ENCODE peak calls at places on chromosomes 16 and 17, in nine cellular contexts. E is body of pancreas; U is K562; I is upper lobe of left lung; Y is Karpas-422; B is lower lobe of right lung; Q is Peyer's patch; J is mammary epithelial cell; K is CD8-positive, alpha-beta memory T cell. L is an unnamed sample.

GRCh38 chr17:1037238-1037879 is 40.4 kb downstream of the TIMM22 start:
- DNase-seq in J (no peak), Y (no peak), E (no peak), I (no peak), B (no peak), U (no peak), Q (no peak), K (no peak), L (no peak)

GRCh38 chr16:84808812-84809211 is 11.0 kb upstream of the CRISPLD2 start:
- DNase-seq in E (no peak), I (no peak), Y (no peak), U (peak; percentile 52), B (peak; percentile 78), K (no peak), J (no peak), Q (no peak), L (no peak)

GRCh38 chr17:81870155-81870977 is 771 bp downstream of the ARHGDIA start:
- DNase-seq in K (peak; percentile 69), Q (peak; percentile 71), Y (peak; percentile 78), I (peak; percentile 48), U (peak; percentile 26), J (peak; percentile 57), B (peak; percentile 78), E (no peak), L (peak; percentile 76)

GRCh38 chr17:48720263-48721008 is 1.9 kb downstream of the PRAC1 start:
- DNase-seq in Y (no peak), E (no peak), B (no peak), Q (no peak), U (no peak), J (no peak), I (no peak), K (no peak), L (peak; percentile 9)

GRCh38 chr16:86919531-86920305 is 341.4 kb downstream of the FOXL1 start:
- DNase-seq in Y (no peak), U (no peak), Q (no peak), B (no peak), K (no peak), I (no peak), J (no peak), E (no peak), L (peak; percentile 49)

GRCh38 chr16:56855201-56855600 is 9.8 kb upstream of the SLC12A3 start:
- DNase-seq in E (no peak), Y (no peak), K (peak; percentile 9), Q (no peak), U (no peak), B (peak; percentile 35), J (no peak), I (no peak), L (no peak)

GRCh38 chr17:14748036-14748715 is 447.3 kb downstream of the HS3ST3B1 start:
- DNase-seq in E (no peak), Y (no peak), J (peak; percentile 91), Q (no peak), K (no peak), U (no peak), I (peak; percentile 52), B (peak; percentile 67), L (no peak)

GRCh38 chr17:47292206-47292605 is 31.5 kb upstream of the EFCAB13 start:
- DNase-seq in E (no peak), Y (no peak), K (no peak), B (no peak), U (no peak), I (no peak), Q (no peak), J (no peak), L (no peak)

GRCh38 chr17:75633484-75634375 is 496 bp downstream of the SMIM5 start:
- DNase-seq in U (peak; percentile 88), K (peak; percentile 59), Y (peak; percentile 91), J (peak; percentile 85), B (peak; percentile 91), Q (peak; percentile 54), I (peak; percentile 92), E (peak; percentile 97), L (peak; percentile 95)

GRCh38 chr16:27365142-27366089 is 36.6 kb upstream of the IL21R start:
- DNase-seq in I (no peak), U (no peak), E (peak; percentile 34), Q (no peak), B (no peak), J (peak; percentile 95), K (no peak), Y (no peak), L (no peak)

GRCh38 chr17:67623767-67624166 is 94.0 kb upstream of the NOL11 start:
- DNase-seq in K (no peak), E (no peak), I (no peak), Q (no peak), U (no peak), Y (no peak), J (no peak), B (no peak), L (no peak)

GRCh38 chr17:35051183-35051578 is 12.3 kb downstream of the RFFL start:
- DNase-seq in I (peak; percentile 26), K (peak; percentile 65), E (no peak), Y (no peak), U (peak; percentile 13), B (no peak), Q (peak; percentile 39), J (no peak), L (no peak)

GRCh38 chr17:284676-285355 is 67.8 kb downstream of the RPH3AL start:
- DNase-seq in J (no peak), Y (no peak), I (peak; percentile 8), Q (no peak), B (peak; percentile 29), K (peak; percentile 20), U (no peak), E (no peak), L (peak; percentile 57)

GRCh38 chr17:70059649-70060048 is 15.4 kb upstream of the KCNJ16 start:
- DNase-seq in K (no peak), I (no peak), Y (no peak), B (no peak), J (no peak), Q (no peak), U (no peak), E (no peak), L (no peak)

GRCh38 chr16:58187092-58187491 is 10.8 kb downstream of the CSNK2A2 start:
- DNase-seq in Q (no peak), K (no peak), I (no peak), E (no peak), J (no peak), B (no peak), Y (no peak), U (no peak), L (no peak)

DNA sequence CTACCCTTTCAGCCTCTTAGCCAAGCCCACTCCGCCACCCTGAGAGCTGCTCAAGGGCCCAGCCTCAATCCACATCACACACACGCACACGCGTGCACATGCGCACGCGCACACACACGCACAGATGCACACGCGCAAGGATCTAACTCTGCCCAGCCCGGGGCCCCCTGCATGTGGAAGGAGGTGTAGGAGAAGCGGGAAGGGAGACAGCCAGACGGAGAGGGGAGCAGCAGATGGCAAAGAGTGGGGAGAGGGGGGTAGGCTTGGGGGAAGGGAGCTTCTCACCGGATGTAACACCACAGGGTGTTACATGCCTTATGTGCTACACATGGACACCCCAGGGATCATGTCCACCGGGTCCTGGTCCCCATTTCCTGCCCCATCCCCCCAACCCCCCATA is 15.3 kb downstream of the DLG4 start:
- DNase-seq in J (no peak), Q (no peak), E (no peak), K (no peak), U (no peak), B (no peak), I (no peak), Y (no peak), L (no peak)
- H3K4me3 ChIP-seq in J (no peak overlapping the region), Q (peak overlapping the region; percentile 32), E (no peak overlapping the region), K (peak overlapping the region; percentile 62), U (no peak overlapping the region), B (peak overlapping the region; percentile 54), I (peak overlapping the region; percentile 45), Y (peak overlapping the region; percentile 65), L (peak overlapping the region; percentile 31)

DNA sequence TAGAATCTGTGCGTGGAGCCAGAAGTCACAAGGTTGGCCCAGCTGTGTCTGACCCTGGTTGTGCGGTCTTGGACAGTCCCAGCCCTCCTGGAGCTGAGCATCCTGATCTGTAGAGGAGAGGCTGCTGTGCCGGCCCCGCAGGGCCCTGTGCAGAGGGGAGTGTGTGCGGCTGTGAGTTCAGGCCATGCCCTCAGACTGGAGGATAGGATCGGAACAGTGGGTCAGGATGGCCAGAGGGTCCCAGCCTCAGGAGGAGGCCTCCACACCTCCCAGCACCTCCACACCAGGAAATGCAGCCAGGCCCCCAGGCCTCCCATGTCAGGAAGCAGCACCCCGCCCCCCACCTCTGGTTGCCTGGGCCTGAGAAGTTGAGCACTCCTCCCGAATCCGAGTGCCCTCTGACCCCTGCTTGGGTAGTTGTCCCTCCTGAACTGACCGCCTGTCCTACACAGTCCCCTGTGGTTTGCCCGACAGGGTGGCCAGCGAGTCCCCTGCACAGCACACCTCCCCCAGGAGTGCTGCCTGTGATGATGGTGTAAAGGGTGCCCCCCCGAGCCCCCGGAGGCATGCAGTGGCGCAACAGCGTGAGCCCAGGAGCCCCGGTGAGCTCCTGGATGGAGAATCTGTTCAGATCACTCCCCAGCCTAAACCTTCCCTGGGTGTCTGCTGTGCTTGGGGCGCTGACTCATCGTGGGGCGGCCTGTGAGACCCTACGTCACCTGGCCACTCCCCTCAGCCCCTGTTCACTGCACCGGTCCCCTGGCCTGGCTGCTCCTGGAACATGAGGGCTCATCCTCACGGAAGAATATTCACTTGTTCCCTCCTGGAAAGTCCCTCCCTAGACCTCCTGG is 285.2 kb downstream of the SEC14L1 start:
- DNase-seq in Q (no peak), I (no peak), Y (peak; percentile 55), B (no peak), J (peak; percentile 82), E (no peak), K (no peak), U (peak; percentile 86), L (peak; percentile 98)
- H3K4me1 ChIP-seq in Q (peaks cover 88% of the 10 kb centered on the region), I (peaks cover 89% of the 10 kb centered on the region), Y (peaks cover 19% of the 10 kb centered on the region), B (peaks cover 97% of the 10 kb centered on the region), J (peaks cover 94% of the 10 kb centered on the region), E (peaks cover 99% of the 10 kb centered on the region), K (peaks cover 74% of the 10 kb centered on the region), U (peaks cover 45% of the 10 kb centered on the region), L (peaks cover 99% of the 10 kb centered on the region)

DNA sequence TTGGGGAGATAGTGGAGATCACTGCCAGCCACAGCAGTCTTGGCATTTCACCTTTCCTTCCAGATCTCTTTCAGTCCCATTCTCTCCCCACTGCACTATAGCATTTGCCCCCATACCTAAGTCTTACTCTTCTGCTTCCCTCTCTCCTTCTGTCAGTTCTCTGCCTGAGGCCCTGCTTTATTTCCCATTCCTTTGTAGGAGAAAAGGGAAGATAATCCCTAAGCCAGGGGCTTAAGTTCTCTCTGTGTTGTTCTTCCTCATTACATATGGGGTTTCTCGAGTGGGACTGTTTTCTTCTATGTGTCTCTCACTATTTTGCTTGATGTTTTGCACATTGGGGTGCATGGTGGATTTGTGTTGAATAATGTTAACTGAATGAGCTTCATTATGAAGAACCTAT is 6.4 kb downstream of the KDM6B start:
- DNase-seq in E (no peak), J (no peak), I (no peak), Y (no peak), B (no peak), U (no peak), Q (no peak), K (no peak), L (no peak)
- H3K4me3 ChIP-seq in E (no peak overlapping the region), J (no peak overlapping the region), I (no peak overlapping the region), Y (peak overlapping the region; percentile 88), B (no peak overlapping the region), U (no peak overlapping the region), Q (no peak overlapping the region), K (no peak overlapping the region), L (no peak overlapping the region)

DNA sequence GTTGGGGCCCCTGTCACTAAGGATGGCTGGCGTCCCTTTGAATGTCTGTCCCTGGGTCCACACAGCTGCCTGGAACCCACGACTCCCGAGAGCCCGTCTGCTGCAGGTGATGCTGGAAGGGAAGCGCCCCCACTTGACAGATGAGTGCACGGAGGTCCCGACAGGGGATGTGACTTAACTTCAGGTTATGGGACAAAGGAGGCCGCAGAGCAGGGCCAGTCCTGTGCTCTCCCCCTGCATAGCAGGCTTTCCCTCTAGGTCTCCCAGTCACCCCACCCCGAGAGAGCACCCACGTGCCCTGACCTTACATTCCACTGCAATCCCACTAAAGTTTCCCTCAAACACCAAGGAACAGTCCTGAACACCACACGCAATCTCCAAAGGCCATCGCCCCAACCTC is 6.0 kb upstream of the RCVRN start:
- DNase-seq in Y (no peak), B (no peak), Q (no peak), K (no peak), E (no peak), I (no peak), J (no peak), U (no peak), L (no peak)
- H3K4me1 ChIP-seq in Y (no peaks in the 10 kb centered on the region), B (no peaks in the 10 kb centered on the region), Q (no peaks in the 10 kb centered on the region), K (no peaks in the 10 kb centered on the region), E (no peaks in the 10 kb centered on the region), I (no peaks in the 10 kb centered on the region), J (no peaks in the 10 kb centered on the region), U (no peaks in the 10 kb centered on the region), L (no peaks in the 10 kb centered on the region)

L was measured in sigmoid colon.